ENCODE peak calls at places on chromosome 17, in four cellular contexts. Q is keratinocyte, I is endothelial cell of umbilical vein, N is K562. H is an unnamed sample. For H3K9me1, the result is how much of the 10 kb centered on the place peaks cover.

GRCh38 chr17:16962804-16963203 is 9.1 kb downstream of the TNFRSF13B start:
- DNase-seq in Q (no peak), I (no peak), N (peak), H (no peak)

GRCh38 chr17:2808367-2809335 is 12.4 kb downstream of the RAP1GAP2 start:
- DNase-seq in Q (no peak), I (no peak), N (no peak), H (no peak)

GRCh38 chr17:45809484-45809883 is 25.4 kb downstream of the CRHR1 start:
- DNase-seq in Q (no peak), I (no peak), N (no peak), H (no peak)

GRCh38 chr17:45248132-45248936 is 13.6 kb downstream of the SPATA32 start:
- DNase-seq in Q (no peak), I (no peak), N (peak), H (no peak)

GRCh38 chr17:74356640-74357465 is 4.8 kb downstream of the BTBD17 start:
- DNase-seq in Q (no peak), I (no peak), N (no peak), H (no peak)

GRCh38 chr17:18208092-18208491 is 17.3 kb upstream of the LLGL1 start:
- DNase-seq in Q (no peak), I (no peak), N (no peak), H (no peak)

GRCh38 chr17:65292430-65292829 is 155.3 kb downstream of the RGS9 start:
- DNase-seq in Q (no peak), I (peak), N (no peak), H (no peak)

GRCh38 chr17:8831234-8831849 is 32.2 kb upstream of the MFSD6L start:
- DNase-seq in Q (no peak), I (no peak), N (no peak), H (no peak)

GRCh38 chr17:29176500-29177351 is 3.5 kb downstream of the MYO18A start:
- DNase-seq in Q (no peak), I (peak), N (peak), H (peak)

GRCh38 chr17:29857823-29858222 is 72.2 kb downstream of the SSH2 start:
- DNase-seq in Q (no peak), I (no peak), N (no peak), H (no peak)

GRCh38 chr17:61201211-61201610 is 198.4 kb upstream of the TBX2 start:
- DNase-seq in Q (no peak), I (no peak), N (no peak), H (peak)

GRCh38 chr17:2232244-2232638 is 71.3 kb downstream of the SMG6 start:
- DNase-seq in Q (no peak), I (peak), N (no peak), H (peak)

GRCh38 chr17:16191604-16192003 is 23.7 kb downstream of the NCOR1 start:
- DNase-seq in Q (no peak), I (peak), N (no peak), H (no peak)

GRCh38 chr17:76124582-76125390 is 16.3 kb downstream of the FOXJ1 start:
- DNase-seq in Q (no peak), I (no peak), N (peak), H (no peak)

GRCh38 chr17:49572806-49573420 is 2.8 kb upstream of the NXPH3 start:
- DNase-seq in Q (no peak), I (no peak), N (no peak), H (no peak)

GRCh38 chr17:66432996-66433556 is 130.7 kb downstream of the PRKCA start:
- DNase-seq in Q (no peak), I (no peak), N (no peak), H (peak)

GRCh38 chr17:49438439-49438861 is 23.8 kb upstream of the PHB1 start:
- DNase-seq in Q (no peak), I (no peak), N (no peak), H (no peak)

GRCh38 chr17:47776330-47777197 is 43.5 kb downstream of the TBX21 start:
- DNase-seq in Q (no peak), I (peak), N (peak), H (peak)

GRCh38 chr17:61619493-61619892 is 28.5 kb upstream of the NACA2 start:
- DNase-seq in Q (no peak), I (no peak), N (no peak), H (no peak)

GRCh38 chr17:66963521-66964082 is 905 bp upstream of the CACNG4 start:
- DNase-seq in Q (no peak), I (no peak), N (no peak), H (no peak)

GRCh38 chr17:11331790-11332526 is 90.9 kb downstream of the SHISA6 start:
- DNase-seq in Q (no peak), I (no peak), N (no peak), H (no peak)
- H3K9me1 ChIP-seq in Q (under half), I (under half), N (under half), H (under half)

GRCh38 chr17:6696906-6697305 is 16.3 kb downstream of the SLC13A5 start:
- DNase-seq in Q (no peak), I (no peak), N (no peak), H (no peak)
- H3K9me1 ChIP-seq in Q (under half), I (under half), N (under half), H (under half)

GRCh38 chr17:39675390-39676082 is 7.3 kb downstream of the PNMT start:
- DNase-seq in Q (no peak), I (no peak), N (no peak), H (no peak)
- H3K9me1 ChIP-seq in Q (under half), I (under half), N (under half), H (under half)

DNA sequence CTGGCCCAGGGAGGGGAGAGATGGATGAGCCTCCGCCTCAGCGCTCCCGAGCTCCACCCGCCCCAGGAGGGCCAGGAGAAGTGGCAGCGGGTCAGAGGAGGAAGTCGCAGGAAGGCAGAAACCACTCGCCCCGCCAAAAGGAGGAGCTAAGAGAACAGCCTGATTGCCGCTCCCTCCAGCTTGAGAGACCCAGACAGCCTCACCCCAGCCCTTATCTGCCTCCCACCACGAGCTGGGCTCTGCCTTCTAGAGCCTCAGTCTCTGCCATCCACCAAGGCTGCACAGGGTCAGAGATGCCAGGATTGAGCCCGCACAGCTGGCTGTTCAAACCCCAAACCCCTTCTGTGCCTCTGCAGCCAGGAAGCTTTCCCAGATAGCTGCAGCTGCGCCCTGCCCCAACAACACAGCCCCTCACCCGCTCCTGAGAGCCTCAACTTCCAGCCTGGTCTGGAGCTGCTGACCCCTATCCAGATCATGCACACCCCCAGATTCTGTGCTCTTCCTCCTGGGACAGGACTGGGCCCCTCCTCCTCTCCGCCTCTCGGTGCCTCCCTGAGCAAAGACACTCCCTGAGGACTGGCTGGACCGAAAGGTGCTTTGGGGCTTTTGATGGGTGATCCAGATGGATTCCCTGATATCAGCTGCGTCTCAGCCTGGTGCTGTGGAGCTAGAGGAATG is 1.0 kb upstream of the ATP2A3 start:
- DNase-seq in Q (no peak), I (no peak), N (peak), H (no peak)
- H3K9me1 ChIP-seq in Q (under half), I (under half), N (under half), H (under half)

DNA sequence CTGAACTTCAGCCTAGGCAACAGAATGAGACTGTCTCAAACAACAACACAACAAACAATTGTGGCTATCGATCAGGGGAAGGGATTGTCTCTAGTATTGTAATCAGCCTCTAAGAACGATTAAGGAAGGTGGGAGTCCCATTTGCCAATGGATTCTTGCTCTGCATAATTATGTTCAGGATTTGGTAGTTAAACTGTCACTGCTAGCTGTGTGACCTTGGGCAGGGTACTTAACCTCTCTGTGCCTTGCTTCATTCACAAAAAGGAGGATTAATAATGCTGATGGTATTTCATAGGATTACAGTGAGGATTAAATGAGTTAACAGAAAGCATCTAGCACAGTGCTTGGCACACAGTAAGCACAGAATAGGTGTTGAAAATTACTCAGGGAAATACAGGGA is 6.7 kb upstream of the SSTR2 start:
- DNase-seq in Q (no peak), I (no peak), N (no peak), H (no peak)
- H3K9me1 ChIP-seq in Q (under half), I (under half), N (under half), H (under half)

DNA sequence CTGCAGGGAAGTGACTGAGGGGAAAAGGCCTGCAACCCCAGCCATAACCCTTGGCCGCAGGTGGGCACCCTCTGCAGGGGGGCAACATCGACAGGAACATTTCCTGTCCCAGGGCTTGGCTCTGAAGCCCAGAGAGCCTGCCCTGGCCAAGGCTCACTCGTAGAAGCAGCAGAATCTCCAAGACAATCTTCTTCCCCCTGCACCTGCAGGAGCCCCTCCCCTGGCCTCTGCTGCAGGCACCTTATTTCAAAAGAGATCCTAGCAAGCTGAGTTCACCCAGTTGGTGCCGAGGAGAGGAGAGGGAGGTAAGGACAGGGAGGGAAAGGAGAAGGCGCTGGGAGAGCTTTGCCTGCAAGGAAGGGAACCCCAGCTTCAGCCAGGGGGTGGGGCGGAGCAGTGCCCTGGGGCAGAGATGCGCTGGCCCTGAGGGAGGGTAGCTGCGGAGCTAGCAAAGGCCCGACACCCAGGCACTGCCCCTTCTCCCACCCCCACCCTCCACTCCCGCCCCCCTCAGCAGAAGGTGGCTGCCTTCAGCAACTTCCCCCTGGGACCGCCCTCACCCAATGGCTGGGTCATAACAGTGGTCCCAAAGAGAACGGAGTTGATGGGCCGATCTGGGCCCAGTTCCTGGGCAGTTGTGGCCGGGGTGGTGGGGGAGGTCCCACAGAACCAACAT is 104.3 kb upstream of the TNRC6C start:
- DNase-seq in Q (no peak), I (no peak), N (no peak), H (no peak)
- H3K9me1 ChIP-seq in Q (under half), I (under half), N (under half), H (under half)

GRCh38 chr17:82444941-82445521 is 5.5 kb downstream of the CYBC1 start:
- DNase-seq in Q (no peak), I (no peak), N (no peak), H (no peak)

GRCh38 chr17:82446649-82447048 is 3.9 kb downstream of the CYBC1 start:
- DNase-seq in Q (no peak), I (no peak), N (no peak), H (no peak)

GRCh38 chr17:82446124-82446523 is 4.4 kb downstream of the CYBC1 start:
- DNase-seq in Q (no peak), I (no peak), N (no peak), H (no peak)

GRCh38 chr17:82444284-82444893 is 6.2 kb downstream of the CYBC1 start:
- DNase-seq in Q (no peak), I (no peak), N (no peak), H (no peak)

GRCh38 chr17:82445542-82445941 is 5.0 kb downstream of the CYBC1 start:
- DNase-seq in Q (no peak), I (no peak), N (no peak), H (no peak)
- H3K9me1 ChIP-seq in Q (under half), I (under half), N (under half), H (under half)

DNA sequence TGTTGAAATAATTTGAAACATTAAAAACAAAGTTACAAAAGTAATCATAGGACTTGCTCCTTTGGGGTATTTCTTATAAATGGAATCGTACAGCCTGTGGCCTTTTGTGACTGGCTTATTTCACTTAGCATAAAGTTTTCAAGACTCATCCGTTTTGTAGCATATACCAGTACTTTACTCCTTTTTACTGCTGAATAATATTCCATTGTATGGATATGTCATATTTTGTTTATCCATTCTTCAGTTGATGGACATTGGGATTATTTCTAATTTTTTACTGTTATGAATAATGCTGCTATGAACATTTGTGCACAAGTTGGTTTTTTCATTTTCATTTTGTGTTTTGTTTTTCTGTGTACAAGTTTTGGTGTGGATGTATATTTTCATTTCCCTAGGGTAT is 30.0 kb upstream of the RHBDL3 start:
- DNase-seq in Q (no peak), I (no peak), N (no peak), H (no peak)
- H3K9me1 ChIP-seq in Q (under half), I (under half), N (under half), H (under half)

DNA sequence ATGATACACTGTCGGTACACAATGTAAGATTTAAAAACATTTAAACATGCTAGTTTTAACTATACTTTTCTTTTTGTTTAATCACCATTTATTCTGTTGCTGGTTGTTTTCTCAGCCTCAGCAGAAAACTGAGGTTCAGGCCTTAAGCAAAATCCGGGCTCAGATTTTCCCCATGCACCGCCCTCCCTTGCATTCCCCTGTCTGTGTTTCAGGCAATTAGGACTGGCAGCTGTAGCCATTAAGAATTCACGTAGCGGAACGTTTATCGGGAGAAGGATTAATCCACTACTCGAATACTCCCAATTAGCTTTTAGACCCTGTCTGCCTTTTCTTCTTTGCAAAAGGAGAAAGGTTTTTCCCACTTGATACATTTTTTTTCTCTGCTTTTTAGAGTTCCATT is 173.0 kb downstream of the RPTOR start:
- DNase-seq in Q (no peak), I (no peak), N (no peak), H (no peak)
- H3K9me1 ChIP-seq in Q (under half), I (under half), N (under half), H (under half)

DNA sequence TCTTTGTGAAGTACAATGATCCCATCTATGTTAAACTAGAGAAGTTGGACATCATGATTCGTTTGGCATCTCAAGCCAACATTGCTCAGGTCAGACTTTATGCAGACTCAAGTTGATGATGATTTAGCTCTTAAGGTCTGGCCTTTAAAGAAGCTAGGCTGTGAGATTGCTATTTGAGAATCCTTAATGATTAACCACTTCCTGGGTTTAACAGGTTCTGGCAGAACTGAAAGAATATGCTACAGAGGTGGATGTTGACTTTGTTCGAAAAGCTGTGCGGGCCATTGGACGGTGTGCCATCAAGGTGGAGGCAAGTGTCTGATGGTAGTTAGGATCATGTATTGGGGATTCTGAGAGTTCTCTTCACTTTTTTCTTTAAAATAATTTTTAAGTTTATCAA is 40.3 kb downstream of the AP2B1 start:
- DNase-seq in Q (no peak), I (no peak), N (no peak), H (no peak)
- H3K9me1 ChIP-seq in Q (under half), I (under half), N (under half), H (under half)